ENCODE peak calls at places on chromosome 17, in five cellular contexts. W is HFFc6; I is activated CD4-positive, alpha-beta T cell treated with anti-CD3 and anti-CD28 coated beads for 4 hours; Z is HS-5; Y is amygdala. V is an unnamed sample.

GRCh38 chr17:68296217-68297140 is 5.2 kb downstream of the ARSG start:
- DNase-seq in Z (no peak), W (no peak), Y (no peak), I (peak; percentile 36), V (no peak)

GRCh38 chr17:43368740-43369506 is 29.9 kb upstream of the ARL4D start:
- DNase-seq in Z (peak; percentile 35), W (peak; percentile 70), Y (peak; percentile 80), I (peak; percentile 66), V (peak; percentile 58)

GRCh38 chr17:66982011-66982508 is 17.6 kb downstream of the CACNG4 start:
- DNase-seq in Y (no peak), W (no peak), Z (no peak), I (no peak), V (no peak)

GRCh38 chr17:76427457-76428231 is 25.3 kb downstream of the UBE2O start:
- DNase-seq in I (no peak), W (peak; percentile 29), Y (peak; percentile 28), Z (no peak), V (no peak)

GRCh38 chr17:61474934-61475333 is 22.7 kb downstream of the TBX4 start:
- DNase-seq in W (no peak), Y (no peak), I (no peak), Z (no peak), V (no peak)

GRCh38 chr17:27489045-27489715 is 32.9 kb downstream of the KSR1 start:
- DNase-seq in Y (no peak), I (no peak), W (peak; percentile 19), Z (no peak), V (no peak)

GRCh38 chr17:43766413-43767052 is 7.9 kb upstream of the SOST start:
- DNase-seq in Z (no peak), I (peak; percentile 43), Y (no peak), W (peak; percentile 17), V (no peak)

GRCh38 chr17:63702223-63702577 is 2.3 kb upstream of the LIMD2 start:
- DNase-seq in I (peak; percentile 60), W (no peak), Y (no peak), Z (no peak), V (no peak)

GRCh38 chr17:68462381-68463210 is 5.3 kb upstream of the WIPI1 start:
- DNase-seq in Z (peak; percentile 50), I (peak; percentile 73), W (peak; percentile 65), Y (peak; percentile 20), V (peak; percentile 36)

GRCh38 chr17:14301279-14301760 is 439 bp downstream of the HS3ST3B1 start:
- DNase-seq in Y (no peak), Z (no peak), I (no peak), W (no peak), V (no peak)

GRCh38 chr17:7711356-7711755 is 6.2 kb upstream of the DNAH2 start:
- DNase-seq in I (no peak), W (no peak), Y (no peak), Z (no peak), V (no peak)

GRCh38 chr17:76053230-76054111 is 18.8 kb downstream of the SRP68 start:
- DNase-seq in Z (no peak), Y (no peak), W (no peak), I (no peak), V (no peak)

GRCh38 chr17:63699638-63700527 is at the start of gene LIMD2:
- DNase-seq in W (no peak), I (peak; percentile 85), Z (no peak), Y (no peak), V (peak; percentile 86)

GRCh38 chr17:79984045-79984840 is 51.4 kb downstream of the TBC1D16 start:
- DNase-seq in I (no peak), Y (no peak), Z (no peak), W (no peak), V (no peak)

GRCh38 chr17:1808649-1809048 is 21.1 kb downstream of the SMYD4 start:
- DNase-seq in Y (no peak), I (no peak), Z (no peak), W (no peak), V (no peak)

GRCh38 chr17:12302711-12303110 is 282.0 kb downstream of the MAP2K4 start:
- DNase-seq in I (no peak), W (peak; percentile 42), Z (no peak), Y (no peak), V (no peak)

GRCh38 chr17:32275060-32276042 is 9.7 kb downstream of the RHBDL3 start:
- DNase-seq in Z (peak; percentile 78), Y (peak; percentile 19), W (peak; percentile 88), I (no peak), V (no peak)

GRCh38 chr17:12395733-12396354 is 269.8 kb upstream of the MYOCD start:
- DNase-seq in I (no peak), Y (no peak), W (peak; percentile 13), Z (no peak), V (no peak)

GRCh38 chr17:49996495-49997255 is 1.7 kb upstream of the DLX3 start:
- DNase-seq in Z (no peak), W (no peak), I (peak; percentile 53), Y (no peak), V (peak; percentile 69)

GRCh38 chr17:83081561-83082201 is 2.3 kb downstream of the METRNL start:
- DNase-seq in Y (no peak), Z (no peak), W (peak; percentile 58), I (no peak), V (no peak)

GRCh38 chr17:9522074-9522473 is 53.5 kb downstream of the STX8 start:
- DNase-seq in I (no peak), Z (no peak), Y (no peak), W (peak; percentile 53), V (no peak)

GRCh38 chr17:1275962-1276736 is 3.3 kb upstream of the TRARG1 start:
- DNase-seq in I (peak; percentile 60), Y (peak; percentile 26), W (no peak), Z (no peak), V (peak; percentile 28)

GRCh38 chr17:28643979-28644781 is 778 bp downstream of the BLTP2 start:
- DNase-seq in W (peak; percentile 50), Z (no peak), Y (peak; percentile 23), I (peak; percentile 21), V (no peak)

GRCh38 chr17:57945999-57946797 is 9.0 kb downstream of the CUEDC1 start:
- DNase-seq in Y (no peak), I (no peak), Z (no peak), W (peak; percentile 79), V (no peak)

GRCh38 chr17:76710863-76711611 is at the start of gene MXRA7:
- DNase-seq in Y (peak; percentile 58), I (peak; percentile 59), W (no peak), Z (no peak), V (peak; percentile 30)

V was measured in activated naive CD4-positive, alpha-beta T cell.